ENCODE peak calls at places on chromosome 22, in seven cellular contexts. S is astrocyte, G is K562, E is PC-9, Z is left lung, P is suprapubic skin, H is H9. T is an unnamed sample. For H3K4me1, the result is how much of the 10 kb centered on the place peaks cover.

GRCh38 chr22:44491666-44492405 is 6.2 kb downstream of the RTL6 start:
- DNase-seq in Z (no peak), E (no peak), P (no peak), S (no peak), G (no peak), H (no peak), T (no peak)

GRCh38 chr22:45318558-45319318 is 9.0 kb downstream of the FAM118A start:
- DNase-seq in H (no peak), P (no peak), G (no peak), S (peak), Z (no peak), E (no peak), T (no peak)

GRCh38 chr22:49568751-49569285 is 258.9 kb downstream of the BRD1 start:
- DNase-seq in Z (peak), H (peak), E (no peak), S (no peak), P (peak), G (no peak), T (no peak)

GRCh38 chr22:44667829-44668189 is 34.2 kb upstream of the PRR5 start:
- DNase-seq in E (no peak), P (no peak), G (no peak), Z (no peak), S (no peak), H (peak), T (no peak)

GRCh38 chr22:22111267-22111751 is 128.7 kb upstream of the TOP3B start:
- DNase-seq in E (no peak), G (peak), Z (no peak), H (no peak), S (peak), P (no peak), T (no peak)

GRCh38 chr22:43845981-43846380 is 16.3 kb downstream of the SULT4A1 start:
- DNase-seq in H (no peak), Z (peak), S (no peak), P (no peak), E (no peak), G (no peak), T (no peak)

GRCh38 chr22:44605486-44605885 is 96.5 kb upstream of the PRR5 start:
- DNase-seq in Z (no peak), G (no peak), E (no peak), P (no peak), S (no peak), H (no peak), T (no peak)

GRCh38 chr22:44102121-44102520 is 78.0 kb downstream of the PARVB start:
- DNase-seq in E (no peak), S (no peak), G (no peak), P (no peak), H (no peak), Z (no peak), T (no peak)

GRCh38 chr22:23500508-23501208 is 79.4 kb downstream of the IGLL1 start:
- DNase-seq in Z (no peak), H (no peak), P (peak), G (no peak), E (no peak), S (no peak), T (no peak)

GRCh38 chr22:50182176-50183081 is 3.3 kb upstream of the TRABD start:
- DNase-seq in P (no peak), Z (no peak), H (no peak), E (no peak), G (no peak), S (no peak), T (no peak)

GRCh38 chr22:17890245-17890671 is 116.0 kb upstream of the BID start:
- DNase-seq in E (no peak), G (no peak), P (no peak), H (no peak), S (peak), Z (no peak), T (no peak)

GRCh38 chr22:47159592-47159991 is 397.1 kb downstream of the TBC1D22A start:
- DNase-seq in H (no peak), E (no peak), Z (no peak), S (no peak), G (no peak), P (no peak), T (no peak)

GRCh38 chr22:39234867-39235687 is 9.7 kb downstream of the PDGFB start:
- DNase-seq in Z (peak), G (no peak), H (no peak), S (no peak), E (peak), P (peak), T (no peak)

GRCh38 chr22:29916007-29916544 is 33.1 kb downstream of the MTMR3 start:
- DNase-seq in S (no peak), P (no peak), H (no peak), Z (no peak), G (no peak), E (no peak), T (no peak)
- H3K4me1 ChIP-seq in S (under half), P (under half), H (under half), Z (half or more), G (under half), E (under half), T (under half)

DNA sequence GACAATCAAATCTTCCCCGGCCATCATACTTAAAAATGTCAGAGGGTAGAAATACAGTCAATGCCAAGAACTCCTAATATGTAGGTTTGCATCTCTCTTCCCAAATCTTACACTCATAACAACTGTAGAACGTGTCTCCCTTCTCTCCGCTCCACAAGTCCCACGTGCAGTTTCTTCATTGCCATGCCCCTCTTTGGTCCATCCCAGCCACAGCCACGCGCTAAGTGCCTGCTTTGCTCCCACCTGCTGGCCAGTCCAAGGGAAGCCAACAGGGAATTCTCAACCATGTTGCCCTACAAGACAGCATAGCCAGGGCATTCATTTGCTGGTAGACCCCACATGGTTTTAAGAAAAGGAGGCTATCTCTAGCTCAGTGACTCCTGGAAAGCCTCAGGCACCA is 420.6 kb upstream of the ISX start:
- DNase-seq in P (no peak), E (no peak), G (no peak), H (peak), S (no peak), Z (no peak), T (no peak)
- TF ChIP-seq CTCF in P (no peak), E (peak), G (no peak), H (peak), S (no peak), Z (no peak), T (no peak)

DNA sequence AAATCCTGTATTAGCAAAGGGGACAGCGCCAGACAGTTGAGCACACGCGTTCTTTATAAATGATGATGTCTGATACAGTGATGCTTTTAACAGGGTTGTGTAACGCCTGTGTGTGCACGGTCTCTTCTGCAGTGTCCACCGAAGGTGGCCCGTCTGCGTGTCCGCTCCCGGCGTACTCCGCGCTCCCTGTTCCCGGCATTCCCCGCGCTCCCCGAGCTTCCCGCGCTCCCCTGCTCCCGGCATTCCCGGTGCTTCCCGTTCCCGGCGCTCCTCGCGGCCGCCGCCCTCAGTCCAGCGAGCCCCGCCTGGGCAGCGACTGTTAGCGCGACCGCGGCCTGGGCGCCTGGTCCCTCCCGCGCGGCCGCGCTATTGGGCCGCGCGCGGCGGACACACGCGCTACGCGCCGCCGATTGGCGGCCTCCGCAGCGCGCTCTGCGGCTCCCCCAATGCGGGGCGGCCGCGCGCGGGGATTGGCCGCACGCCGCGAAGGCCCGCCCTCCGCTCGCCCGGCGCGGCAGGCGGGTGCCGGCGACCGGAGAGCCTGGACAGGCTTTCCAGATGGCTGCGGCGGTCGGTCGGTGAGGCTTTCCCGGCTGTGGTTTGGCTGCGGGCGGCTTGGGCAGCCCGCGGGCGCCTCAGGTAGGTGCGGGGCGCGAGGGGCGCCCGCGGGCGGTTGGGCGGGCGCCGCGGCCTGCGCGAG is at the start of gene DGCR8:
- DNase-seq in G (peak), H (peak), P (peak), Z (peak), E (peak), S (peak), T (peak)
- H3K4me1 ChIP-seq in G (under half), H (under half), P (under half), Z (half or more), E (under half), S (under half), T (under half)

DNA sequence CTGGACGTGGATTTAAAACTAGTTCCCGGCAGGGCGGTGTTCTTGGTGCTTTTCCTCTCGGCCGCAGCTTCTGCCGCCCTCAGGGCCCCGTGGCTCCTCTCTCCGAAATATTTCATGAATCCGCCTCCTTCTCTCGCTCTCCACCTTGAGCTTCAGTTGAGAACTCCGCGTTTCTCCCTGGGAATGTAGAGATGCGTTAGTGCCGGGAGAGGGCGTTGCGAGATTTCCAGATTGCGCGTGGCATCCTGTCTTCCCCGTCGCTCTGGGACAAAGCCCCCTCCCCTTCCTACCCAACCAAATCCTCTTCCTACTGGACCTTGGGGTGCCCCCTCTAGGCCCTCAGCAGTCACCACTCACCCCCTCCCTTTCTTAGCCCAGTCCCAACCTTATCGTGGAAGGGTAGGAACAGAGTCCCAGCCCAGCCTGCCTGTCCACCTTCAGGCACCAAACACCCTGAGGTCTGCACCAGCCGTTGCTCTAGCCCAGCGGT is 15.5 kb upstream of the RAC2 start:
- DNase-seq in S (peak), E (no peak), Z (peak), G (peak), H (peak), P (no peak), T (no peak)
- TF ChIP-seq CTCF in S (peak), E (peak), Z (peak), G (peak), H (peak), P (no peak), T (no peak)

GRCh38 chr22:26579331-26579886 is 10.5 kb downstream of the TPST2 start:
- DNase-seq in G (no peak), P (no peak), Z (no peak), E (no peak), S (no peak), H (no peak), T (no peak)

GRCh38 chr22:26574001-26574723 is 15.8 kb downstream of the TPST2 start:
- DNase-seq in H (no peak), G (no peak), Z (no peak), E (no peak), P (no peak), S (no peak), T (no peak)

GRCh38 chr22:26577081-26577480 is 12.9 kb downstream of the TPST2 start:
- DNase-seq in G (no peak), S (no peak), H (no peak), Z (no peak), E (no peak), P (no peak), T (no peak)

GRCh38 chr22:26573026-26573662 is 16.8 kb downstream of the TPST2 start:
- DNase-seq in H (no peak), P (no peak), S (no peak), G (peak), E (no peak), Z (peak), T (peak)

DNA sequence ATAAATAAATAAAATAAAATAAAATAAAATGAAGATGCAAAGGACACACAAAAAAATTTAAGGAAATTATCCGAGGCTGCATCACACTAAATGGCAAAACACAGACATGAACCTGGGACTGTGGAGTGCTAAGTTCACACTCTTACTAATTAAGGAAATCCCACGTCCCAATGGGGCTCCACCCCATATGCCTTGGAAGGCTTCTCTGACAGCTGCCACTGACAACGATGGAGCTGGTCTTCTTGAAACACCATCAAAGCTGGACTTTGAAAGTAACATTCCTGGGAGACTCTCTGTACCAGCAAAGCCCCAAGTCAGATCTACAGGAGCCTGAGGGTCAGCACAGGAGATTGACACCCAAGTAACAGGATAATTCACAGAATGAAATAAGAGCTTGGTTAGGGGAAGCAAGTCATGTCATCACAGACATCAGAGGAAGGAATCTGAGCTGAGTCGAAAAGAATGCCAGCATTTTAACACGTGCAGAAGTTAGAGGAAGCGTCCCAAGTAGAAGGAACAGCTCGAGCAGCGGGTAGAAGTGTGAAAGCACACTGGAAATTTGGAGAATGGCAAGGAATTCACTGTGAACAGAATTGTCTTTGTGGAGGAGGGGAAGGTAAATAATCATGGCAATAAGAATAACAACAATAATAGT is 13.8 kb downstream of the TPST2 start:
- DNase-seq in Z (no peak), P (no peak), E (no peak), H (no peak), G (no peak), S (peak), T (no peak)
- H3K4me1 ChIP-seq in Z (half or more), P (under half), E (under half), H (under half), G (under half), S (under half), T (under half)

GRCh38 chr22:31291716-31292644 is at the start of gene PIK3IP1:
- DNase-seq in E (peak), S (peak), P (peak), G (peak), Z (peak), H (peak), T (peak)
- TF ChIP-seq CTCF in E (peak), S (peak), P (peak), G (peak), Z (peak), H (peak), T (peak)

GRCh38 chr22:32627091-32627490 is 152.5 kb downstream of the FBXO7 start:
- DNase-seq in G (no peak), Z (no peak), E (no peak), H (no peak), S (no peak), P (no peak), T (no peak)
- H3K4me1 ChIP-seq in G (under half), Z (under half), E (under half), H (under half), S (under half), P (half or more), T (under half)